ENCODE peak calls at places on chromosome 7, in six cellular contexts. F is EH; X is HuH-7; J is stimulated activated CD4-positive, alpha-beta T cell treated with anti-CD3 and anti-CD28 coated beads, Interleukin-15, amount 100 ng/mL, for 1 hour; A is EL; H is AG20443. S is an unnamed sample.
A peak's percentile ranks its signal among the peaks of the same experiment; 100 is the strongest.

GRCh38 chr7:123198111-123198510 is 1.7 kb downstream of the SLC13A1 start:
- DNase-seq in H (no peak), J (no peak), A (no peak), X (no peak), F (no peak), S (no peak)

GRCh38 chr7:43698461-43699255 is 30.7 kb downstream of the COA1 start:
- DNase-seq in A (peak; percentile 25), H (no peak), F (peak; percentile 53), X (no peak), J (no peak), S (no peak)

GRCh38 chr7:85464042-85464651 is 277.3 kb upstream of the SEMA3D start:
- DNase-seq in J (no peak), A (no peak), X (no peak), F (peak; percentile 14), H (no peak), S (no peak)

GRCh38 chr7:1288390-1288995 is 55.8 kb downstream of the UNCX start:
- DNase-seq in A (no peak), X (no peak), H (no peak), J (no peak), F (no peak), S (no peak)

GRCh38 chr7:98168181-98168903 is 42.9 kb upstream of the BHLHA15 start:
- DNase-seq in X (peak; percentile 92), H (peak; percentile 83), F (peak; percentile 64), J (peak; percentile 33), A (peak; percentile 50), S (peak; percentile 58)

GRCh38 chr7:102030696-102031095 is 213.3 kb downstream of the CUX1 start:
- DNase-seq in F (no peak), X (no peak), J (no peak), A (no peak), H (no peak), S (no peak)

GRCh38 chr7:88758355-88759215 is 915 bp upstream of the ZNF804B start:
- DNase-seq in F (peak; percentile 1), J (no peak), X (peak; percentile 45), H (peak; percentile 59), A (no peak), S (peak; percentile 5)

GRCh38 chr7:25831901-25832411 is 320.0 kb upstream of the NFE2L3 start:
- DNase-seq in J (no peak), X (no peak), H (no peak), F (peak; percentile 36), A (no peak), S (no peak)

GRCh38 chr7:149196705-149197171 is 1.4 kb downstream of the ZNF282 start:
- DNase-seq in X (peak; percentile 44), A (peak; percentile 41), J (no peak), F (peak; percentile 47), H (peak; percentile 62), S (peak; percentile 27)

GRCh38 chr7:9900339-9900738 is 1073.3 kb upstream of the PHF14 start:
- DNase-seq in F (no peak), J (no peak), A (no peak), X (no peak), H (no peak), S (no peak)

GRCh38 chr7:47326808-47327207 is 255.1 kb downstream of the TNS3 start:
- DNase-seq in X (peak; percentile 32), A (no peak), H (peak; percentile 48), F (peak; percentile 44), J (no peak), S (peak; percentile 81)

GRCh38 chr7:112001089-112001826 is 204.9 kb downstream of the DOCK4 start:
- DNase-seq in J (no peak), A (peak; percentile 87), X (no peak), F (peak; percentile 63), H (peak; percentile 27), S (peak; percentile 78)

GRCh38 chr7:120052884-120053382 is 220.0 kb upstream of the KCND2 start:
- DNase-seq in F (peak; percentile 8), H (peak; percentile 31), A (peak; percentile 2), J (no peak), X (peak; percentile 12), S (peak; percentile 89)

GRCh38 chr7:105713488-105714465 is 132.5 kb upstream of the EFCAB10 start:
- DNase-seq in J (no peak), A (peak; percentile 42), X (no peak), H (peak; percentile 72), F (peak; percentile 78), S (peak; percentile 53)

GRCh38 chr7:106329971-106330733 is 45.4 kb upstream of the NAMPT start:
- DNase-seq in F (peak; percentile 82), J (no peak), H (peak; percentile 42), X (no peak), A (peak; percentile 74), S (peak; percentile 64)

GRCh38 chr7:103113164-103113563 is 35.7 kb downstream of the NAPEPLD start:
- DNase-seq in X (no peak), H (peak; percentile 89), A (peak; percentile 93), J (no peak), F (peak; percentile 93), S (peak; percentile 96)

GRCh38 chr7:25037325-25037724 is 57.3 kb upstream of the OSBPL3 start:
- DNase-seq in J (no peak), H (no peak), A (no peak), F (no peak), X (no peak), S (peak; percentile 56)

GRCh38 chr7:83519240-83519639 is 129.7 kb downstream of the SEMA3E start:
- DNase-seq in A (peak; percentile 44), F (peak; percentile 2), H (no peak), J (no peak), X (no peak), S (no peak)

GRCh38 chr7:71414490-71414889 is 282.5 kb downstream of the GALNT17 start:
- DNase-seq in J (no peak), A (no peak), H (no peak), F (no peak), X (no peak), S (no peak)

GRCh38 chr7:6243168-6243567 is 29.3 kb downstream of the CYTH3 start:
- DNase-seq in X (no peak), H (no peak), F (no peak), A (no peak), J (no peak), S (no peak)

GRCh38 chr7:2444476-2444875 is 31.7 kb downstream of the GRIFIN start:
- DNase-seq in F (peak; percentile 75), A (peak; percentile 54), H (peak; percentile 95), J (no peak), X (no peak), S (peak; percentile 87)

GRCh38 chr7:107319724-107320228 is 150.1 kb upstream of the GPR22 start:
- DNase-seq in H (no peak), F (no peak), J (no peak), A (no peak), X (no peak), S (no peak)

GRCh38 chr7:157523766-157524421 is 187.1 kb downstream of the DNAJB6 start:
- DNase-seq in F (no peak), H (no peak), J (no peak), X (no peak), A (no peak), S (no peak)

GRCh38 chr7:98869374-98870070 is at the start of gene TMEM130:
- DNase-seq in J (no peak), F (no peak), X (no peak), H (no peak), A (no peak), S (no peak)

GRCh38 chr7:88289505-88290129 is 17.1 kb downstream of the STEAP4 start:
- DNase-seq in F (no peak), A (no peak), X (no peak), H (no peak), J (no peak), S (no peak)

GRCh38 chr7:65554-65953 is 126.8 kb upstream of the FAM20C start:
- DNase-seq in F (peak; percentile 66), J (no peak), H (peak; percentile 69), X (no peak), A (peak; percentile 61), S (peak; percentile 50)

GRCh38 chr7:135859548-135859947 is 110.9 kb upstream of the FAM180A start:
- DNase-seq in A (peak; percentile 41), X (no peak), F (peak; percentile 56), J (no peak), H (peak; percentile 20), S (peak; percentile 16)

GRCh38 chr7:45625067-45625466 is 50.9 kb downstream of the ADCY1 start:
- DNase-seq in F (peak; percentile 12), J (no peak), H (peak; percentile 57), X (no peak), A (no peak), S (peak; percentile 35)

GRCh38 chr7:72435366-72435765 is 23.2 kb upstream of the CALN1 start:
- DNase-seq in H (no peak), J (no peak), A (no peak), F (no peak), X (no peak), S (no peak)

GRCh38 chr7:101575168-101575567 is 53.9 kb downstream of the MYL10 start:
- DNase-seq in J (no peak), F (no peak), X (no peak), H (no peak), A (no peak), S (no peak)

GRCh38 chr7:131859162-131859821 is 302.9 kb upstream of the PODXL start:
- DNase-seq in A (peak; percentile 65), H (peak; percentile 92), F (peak; percentile 84), J (no peak), X (peak; percentile 76), S (peak; percentile 75)

GRCh38 chr7:1769286-1770200 is 99.5 kb downstream of the ELFN1 start:
- DNase-seq in A (no peak), J (no peak), F (no peak), H (peak; percentile 7), X (no peak), S (no peak)

GRCh38 chr7:74306737-74307469 is 17.7 kb downstream of the CLIP2 start:
- DNase-seq in F (peak; percentile 90), J (no peak), A (peak; percentile 86), H (peak; percentile 89), X (no peak), S (peak; percentile 75)

GRCh38 chr7:83038787-83039186 is 123.9 kb downstream of the PCLO start:
- DNase-seq in H (no peak), J (no peak), X (no peak), F (peak; percentile 12), A (peak; percentile 13), S (no peak)

GRCh38 chr7:5195157-5195556 is 5.1 kb downstream of the WIPI2 start:
- DNase-seq in A (no peak), X (no peak), F (no peak), J (no peak), H (no peak), S (no peak)

GRCh38 chr7:99184468-99185225 is 23.3 kb downstream of the KPNA7 start:
- DNase-seq in X (no peak), A (no peak), J (no peak), F (no peak), H (no peak), S (no peak)

GRCh38 chr7:38398725-38399321 is 125.4 kb upstream of the TARP start:
- DNase-seq in H (peak; percentile 79), A (peak; percentile 43), X (peak; percentile 38), F (peak; percentile 54), J (peak; percentile 17), S (peak; percentile 41)

GRCh38 chr7:2109936-2110585 is 122.7 kb downstream of the MAD1L1 start:
- DNase-seq in X (no peak), J (no peak), A (peak; percentile 94), H (peak; percentile 91), F (peak; percentile 94), S (peak; percentile 80)

GRCh38 chr7:139541600-139542307 is 18.3 kb downstream of the CLEC2L start:
- DNase-seq in A (no peak), X (no peak), F (peak; percentile 11), H (no peak), J (no peak), S (no peak)